ENCODE peak calls at places on chromosomes 6 and 20, in six cellular contexts. M, W, H, F, Z and L are unnamed samples.
A peak's percentile ranks its signal among the peaks of the same experiment; 100 is the strongest.

GRCh38 chr6:68256391-68256790 is 378.7 kb upstream of the ADGRB3 start:
- DNase-seq in M (no peak), H (no peak), W (no peak), F (no peak), Z (no peak), L (no peak)

GRCh38 chr6:16684195-16684689 is 77.0 kb downstream of the ATXN1 start:
- DNase-seq in F (no peak), Z (no peak), W (peak; percentile 59), H (no peak), M (no peak), L (no peak)

GRCh38 chr6:45900808-45901752 is 114.6 kb downstream of the CLIC5 start:
- DNase-seq in F (no peak), M (no peak), H (no peak), Z (no peak), W (peak; percentile 89), L (no peak)

GRCh38 chr6:146361367-146361924 is 182.2 kb upstream of the RAB32 start:
- DNase-seq in Z (no peak), H (no peak), M (peak; percentile 31), F (no peak), W (peak; percentile 50), L (no peak)

GRCh38 chr20:31605902-31606677 is 1.0 kb downstream of the ID1 start:
- DNase-seq in H (no peak), Z (peak; percentile 58), W (no peak), F (no peak), M (peak; percentile 47), L (no peak)

GRCh38 chr6:132246632-132247270 is 154.5 kb downstream of the MOXD1 start:
- DNase-seq in W (no peak), M (no peak), Z (no peak), H (no peak), F (no peak), L (no peak)

GRCh38 chr20:20761302-20761701 is 48.9 kb upstream of the RALGAPA2 start:
- DNase-seq in Z (no peak), F (no peak), W (no peak), M (no peak), H (no peak), L (no peak)

GRCh38 chr20:31945790-31946189 is 6.1 kb downstream of the PDRG1 start:
- DNase-seq in H (no peak), F (no peak), Z (no peak), M (no peak), W (no peak), L (no peak)

GRCh38 chr6:158499601-158500000 is 60.3 kb upstream of the TMEM181 start:
- DNase-seq in M (no peak), H (no peak), Z (no peak), W (no peak), F (no peak), L (no peak)

GRCh38 chr6:87941556-87942358 is 105.9 kb upstream of the SPACA1 start:
- DNase-seq in F (no peak), W (no peak), Z (no peak), M (no peak), H (no peak), L (no peak)

GRCh38 chr6:47781732-47782131 is at the start of gene OPN5:
- DNase-seq in M (no peak), H (no peak), Z (no peak), F (no peak), W (no peak), L (no peak)

GRCh38 chr20:62368629-62369507 is 1.8 kb upstream of the LAMA5 start:
- DNase-seq in W (peak; percentile 43), M (peak; percentile 47), H (no peak), F (no peak), Z (no peak), L (no peak)

GRCh38 chr6:4224082-4224978 is 89.0 kb upstream of the ECI2 start:
- DNase-seq in H (no peak), M (no peak), Z (no peak), W (peak; percentile 97), F (no peak), L (no peak)

GRCh38 chr6:6556738-6557503 is 31.6 kb upstream of the LY86 start:
- DNase-seq in F (peak; percentile 51), M (no peak), Z (peak; percentile 60), H (peak; percentile 8), W (peak; percentile 55), L (no peak)

GRCh38 chr6:99736302-99736701 is 129.7 kb downstream of the PRDM13 start:
- DNase-seq in W (no peak), H (peak; percentile 20), F (peak; percentile 29), M (no peak), Z (no peak), L (no peak)

GRCh38 chr6:24183584-24183983 is 57.6 kb downstream of the NRSN1 start:
- DNase-seq in W (no peak), F (peak; percentile 30), M (no peak), Z (no peak), H (peak; percentile 57), L (no peak)

GRCh38 chr20:33893314-33893713 is 82.2 kb downstream of the CHMP4B start:
- DNase-seq in H (no peak), M (no peak), Z (no peak), F (no peak), W (peak; percentile 71), L (no peak)

GRCh38 chr20:51190783-51191180 is 167.9 kb upstream of the KCNG1 start:
- DNase-seq in W (peak; percentile 76), M (no peak), F (no peak), H (no peak), Z (no peak), L (no peak)

GRCh38 chr20:40562031-40562430 is 127.0 kb downstream of the MAFB start:
- DNase-seq in W (no peak), Z (peak; percentile 50), H (no peak), F (no peak), M (peak; percentile 18), L (no peak)

GRCh38 chr20:40720826-40721225 is 31.8 kb upstream of the MAFB start:
- DNase-seq in F (no peak), W (no peak), M (no peak), Z (no peak), H (no peak), L (no peak)

GRCh38 chr20:12737900-12738299 is 270.9 kb upstream of the SPTLC3 start:
- DNase-seq in F (no peak), H (no peak), M (no peak), Z (no peak), W (no peak), L (no peak)

GRCh38 chr6:146269482-146269881 is 240.6 kb downstream of the GRM1 start:
- DNase-seq in F (no peak), H (no peak), W (no peak), Z (no peak), M (no peak), L (no peak)